ENCODE peak calls at places on chromosomes 12 and 14, in six cellular contexts. K, A, V, W, J and R are unnamed samples.

GRCh38 chr12:5390174-5390799 is 41.6 kb upstream of the NTF3 start:
- DNase-seq in V (no peak), A (no peak), K (no peak), W (no peak), J (no peak), R (no peak)

GRCh38 chr12:82124711-82125110 is 233.5 kb downstream of the CCDC59 start:
- DNase-seq in A (no peak), K (no peak), W (peak; percentile 96), V (no peak), J (no peak), R (no peak)

GRCh38 chr14:89498836-89499235 is 81.8 kb upstream of the FOXN3 start:
- DNase-seq in W (no peak), J (no peak), V (no peak), A (no peak), K (no peak), R (no peak)

GRCh38 chr12:6056406-6057211 is 67.9 kb downstream of the VWF start:
- DNase-seq in J (no peak), K (no peak), A (no peak), W (no peak), V (peak; percentile 52), R (no peak)

GRCh38 chr12:41962171-41962572 is 182.5 kb downstream of the GXYLT1 start:
- DNase-seq in W (no peak), K (no peak), V (no peak), J (no peak), A (no peak), R (no peak)

GRCh38 chr14:101132051-101132541 is 228.6 kb upstream of the RTL1 start:
- DNase-seq in J (no peak), K (no peak), W (no peak), A (no peak), V (no peak), R (no peak)

GRCh38 chr12:76029982-76030377 is 1.6 kb downstream of the PHLDA1 start:
- DNase-seq in W (no peak), V (peak; percentile 22), A (peak; percentile 21), K (peak; percentile 38), J (no peak), R (peak; percentile 36)

GRCh38 chr14:28242895-28243294 is 523.7 kb upstream of the FOXG1 start:
- DNase-seq in A (no peak), K (no peak), J (no peak), W (no peak), V (no peak), R (no peak)

DNA sequence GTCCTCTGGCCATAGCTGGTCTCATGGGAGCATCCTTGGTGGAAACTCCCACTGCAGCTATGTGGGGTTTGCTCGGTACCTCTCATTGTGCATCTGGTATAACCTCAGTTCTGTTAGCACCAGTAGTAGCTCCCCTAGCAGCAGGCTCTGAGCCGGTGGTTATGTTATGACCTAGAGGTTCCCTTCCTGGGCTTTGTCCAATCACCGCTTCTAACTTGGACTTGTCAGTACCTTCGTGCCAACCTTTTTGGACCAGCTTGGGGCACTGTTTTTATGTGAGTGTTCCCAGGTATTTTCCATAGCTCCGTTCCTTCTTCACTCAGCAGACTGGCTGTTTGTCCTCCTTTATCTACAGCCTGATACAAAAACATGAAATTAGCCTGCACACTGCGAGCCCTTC is 55.7 kb downstream of the ATG14 start:
- DNase-seq in J (no peak), A (no peak), K (no peak), V (no peak), W (no peak), R (no peak)
- TF ChIP-seq CTCF in J (no peak), A (no peak), K (no peak), V (no peak), W (no peak), R (no peak)

DNA sequence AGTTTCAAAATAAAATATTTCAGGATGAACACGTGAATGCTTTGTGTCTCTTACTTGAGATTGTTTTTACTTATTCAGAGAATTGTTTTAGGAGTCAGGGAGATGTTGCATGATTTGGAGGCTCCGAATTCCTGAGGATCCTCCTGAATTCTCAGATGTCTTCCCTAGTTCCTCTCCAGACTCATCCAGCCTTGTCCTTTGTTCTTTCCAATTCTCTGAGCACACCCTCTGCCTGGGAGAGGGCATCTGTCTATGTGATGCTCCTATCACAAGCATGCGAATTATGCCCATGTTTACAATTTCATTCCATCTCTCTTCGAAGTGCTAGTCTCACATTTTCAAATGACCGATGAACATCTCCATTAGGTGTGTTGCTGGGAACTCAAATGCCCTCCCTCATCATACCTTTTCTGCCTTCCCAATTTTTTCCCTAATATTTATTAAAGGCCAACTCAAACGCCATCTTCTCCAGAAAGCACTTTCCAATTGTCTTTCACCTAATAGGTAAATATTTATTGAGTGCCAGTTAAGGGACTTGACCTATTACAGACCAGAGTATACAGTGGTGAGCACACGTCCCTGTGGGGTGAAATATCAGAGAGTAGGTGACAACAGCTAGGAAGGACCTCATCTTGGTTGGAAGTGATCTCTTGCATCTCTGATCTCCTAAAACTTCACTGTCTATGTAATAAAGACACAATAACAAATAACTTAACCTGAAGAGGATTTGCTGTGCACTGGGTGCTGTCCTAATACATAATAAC is 64.4 kb downstream of the ARF6 start:
- DNase-seq in W (no peak), J (no peak), K (no peak), V (no peak), A (no peak), R (no peak)
- TF ChIP-seq CTCF in W (no peak), J (no peak), K (no peak), V (no peak), A (no peak), R (no peak)

GRCh38 chr12:40106202-40106533 is 287 bp upstream of the SLC2A13 start:
- DNase-seq in J (no peak), A (peak; percentile 16), W (no peak), V (no peak), K (no peak), R (no peak)

GRCh38 chr12:40107803-40108620 is 2.1 kb upstream of the SLC2A13 start:
- DNase-seq in J (peak; percentile 63), A (no peak), K (no peak), W (no peak), V (no peak), R (no peak)

GRCh38 chr12:40105515-40106201 is at the start of gene SLC2A13:
- DNase-seq in K (peak; percentile 79), W (peak; percentile 14), V (peak; percentile 84), J (peak; percentile 84), A (peak; percentile 86), R (peak; percentile 89)

GRCh38 chr12:40106655-40107054 is 774 bp upstream of the SLC2A13 start:
- DNase-seq in A (no peak), K (no peak), J (no peak), V (no peak), W (no peak), R (no peak)

GRCh38 chr12:40107098-40107802 is 1.4 kb upstream of the SLC2A13 start:
- DNase-seq in V (peak; percentile 83), J (peak; percentile 91), K (peak; percentile 85), W (peak; percentile 20), A (peak; percentile 75), R (peak; percentile 76)
- TF ChIP-seq CTCF in V (peak; percentile 92), J (peak; percentile 79), K (peak; percentile 63), W (peak; percentile 88), A (peak; percentile 88), R (peak; percentile 77)

GRCh38 chr14:24117179-24117578 is 2.4 kb upstream of the NRL start:
- DNase-seq in V (no peak), J (no peak), A (no peak), W (no peak), K (no peak), R (no peak)

GRCh38 chr14:24115451-24116110 is 832 bp upstream of the NRL start:
- DNase-seq in J (no peak), V (peak; percentile 9), K (no peak), W (no peak), A (no peak), R (no peak)

GRCh38 chr14:24114536-24115450 is at the start of the genes DCAF11 and NRL:
- DNase-seq in V (peak; percentile 97), W (peak; percentile 99), A (peak; percentile 98), K (peak; percentile 98), J (peak; percentile 100), R (peak; percentile 99)

GRCh38 chr14:24113801-24114535 is 609 bp upstream of the DCAF11 start:
- DNase-seq in V (peak; percentile 67), W (peak; percentile 82), A (peak; percentile 80), J (peak; percentile 95), K (peak; percentile 85), R (peak; percentile 81)

GRCh38 chr14:24116111-24116809 is 1.5 kb upstream of the NRL start:
- DNase-seq in K (no peak), A (no peak), W (no peak), J (no peak), V (no peak), R (no peak)
- TF ChIP-seq CTCF in K (no peak), A (no peak), W (no peak), J (no peak), V (no peak), R (no peak)

DNA sequence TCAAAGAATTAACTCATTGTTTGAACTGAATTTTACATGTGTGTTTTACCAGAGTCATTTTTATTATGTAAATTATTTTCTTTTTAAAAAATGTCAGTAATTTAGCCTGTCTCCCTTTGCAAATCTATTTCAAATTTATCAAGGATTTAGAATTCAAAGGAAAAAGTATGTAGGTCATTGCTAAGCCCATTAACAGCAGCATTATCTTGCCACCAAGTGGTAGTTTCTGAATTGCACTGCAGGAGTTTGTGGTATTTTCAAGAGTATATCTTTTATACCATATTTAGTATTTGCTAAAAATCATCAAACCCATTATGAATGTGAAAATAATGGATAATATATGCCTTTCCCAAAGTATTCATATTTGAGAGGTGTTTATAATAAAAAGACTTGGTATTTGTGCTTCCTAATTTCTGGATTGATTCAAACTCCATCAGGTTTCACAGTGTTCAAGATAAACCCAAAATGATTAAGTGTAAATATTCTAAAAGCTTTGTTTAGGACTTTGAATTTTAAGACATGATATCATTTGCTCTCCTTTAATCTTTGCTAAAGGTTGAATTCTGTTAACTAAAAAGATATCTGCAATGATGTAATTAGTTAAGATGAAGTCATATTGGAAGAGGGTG is 711.4 kb downstream of the FSCB start:
- DNase-seq in J (no peak), V (no peak), K (no peak), A (no peak), W (peak; percentile 13), R (no peak)
- TF ChIP-seq CTCF in J (no peak), V (peak; percentile 45), K (no peak), A (no peak), W (peak; percentile 68), R (peak; percentile 32)

GRCh38 chr12:124389537-124390441 is 94.9 kb downstream of the RFLNA start:
- DNase-seq in W (no peak), A (no peak), V (no peak), J (no peak), K (no peak), R (no peak)

GRCh38 chr12:124390442-124391116 is 95.7 kb downstream of the RFLNA start:
- DNase-seq in A (peak; percentile 69), K (peak; percentile 38), J (peak; percentile 55), V (no peak), W (no peak), R (peak; percentile 69)

GRCh38 chr12:124387510-124387855 is 92.6 kb downstream of the RFLNA start:
- DNase-seq in V (no peak), K (no peak), A (no peak), W (no peak), J (no peak), R (no peak)

GRCh38 chr12:124388038-124388676 is 93.3 kb downstream of the RFLNA start:
- DNase-seq in V (no peak), A (no peak), J (no peak), K (no peak), W (no peak), R (no peak)

GRCh38 chr12:124388679-124389536 is 94.0 kb downstream of the RFLNA start:
- DNase-seq in V (peak; percentile 61), A (no peak), W (no peak), J (peak; percentile 31), K (no peak), R (peak; percentile 64)
- TF ChIP-seq CTCF in V (no peak), A (no peak), W (no peak), J (no peak), K (no peak), R (no peak)